ENCODE peak calls at places on chromosomes 11 and 22, in seven cellular contexts. One of them, this sample, is unnamed.

GRCh38 chr11:125593113-125593761 is 585 bp downstream of the STT3A start:
- DNase-seq in PC-3: peak; percentile 35
- DNase-seq in trophoblast cell: peak; percentile 34
- DNase-seq in fibroblast of lung: peak; percentile 20
- DNase-seq in H9: no peak
- DNase-seq in neuronal stem cell: no peak
- DNase-seq in mesenchymal stem cell: peak; percentile 67
- DNase-seq in this sample: peak; percentile 34

GRCh38 chr11:19316434-19316833 is 75.7 kb upstream of the E2F8 start:
- DNase-seq in PC-3: no peak
- DNase-seq in trophoblast cell: no peak
- DNase-seq in fibroblast of lung: peak; percentile 61
- DNase-seq in H9: no peak
- DNase-seq in neuronal stem cell: no peak
- DNase-seq in mesenchymal stem cell: no peak
- DNase-seq in this sample: no peak

GRCh38 chr11:75241036-75241905 is 697 bp downstream of the TPBGL start:
- DNase-seq in PC-3: peak; percentile 94
- DNase-seq in trophoblast cell: peak; percentile 97
- DNase-seq in fibroblast of lung: peak; percentile 77
- DNase-seq in H9: peak; percentile 90
- DNase-seq in neuronal stem cell: peak; percentile 90
- DNase-seq in mesenchymal stem cell: peak; percentile 79
- DNase-seq in this sample: peak; percentile 93

GRCh38 chr22:20113551-20114310 is 2.2 kb upstream of the RANBP1 start:
- DNase-seq in PC-3: no peak
- DNase-seq in trophoblast cell: no peak
- DNase-seq in fibroblast of lung: no peak
- DNase-seq in H9: no peak
- DNase-seq in neuronal stem cell: no peak
- DNase-seq in mesenchymal stem cell: no peak
- DNase-seq in this sample: no peak

GRCh38 chr11:44136176-44136945 is 40.9 kb downstream of the EXT2 start:
- DNase-seq in PC-3: no peak
- DNase-seq in trophoblast cell: no peak
- DNase-seq in fibroblast of lung: no peak
- DNase-seq in H9: no peak
- DNase-seq in neuronal stem cell: no peak
- DNase-seq in mesenchymal stem cell: no peak
- DNase-seq in this sample: no peak

GRCh38 chr11:10809373-10810199 is 860 bp upstream of the EIF4G2 start:
- DNase-seq in PC-3: peak; percentile 63
- DNase-seq in trophoblast cell: peak; percentile 66
- DNase-seq in fibroblast of lung: peak; percentile 67
- DNase-seq in H9: peak; percentile 69
- DNase-seq in neuronal stem cell: peak; percentile 72
- DNase-seq in mesenchymal stem cell: peak; percentile 89
- DNase-seq in this sample: no peak

GRCh38 chr11:104060820-104061219 is 24.4 kb downstream of the DDI1 start:
- DNase-seq in PC-3: no peak
- DNase-seq in trophoblast cell: no peak
- DNase-seq in fibroblast of lung: no peak
- DNase-seq in H9: no peak
- DNase-seq in neuronal stem cell: no peak
- DNase-seq in mesenchymal stem cell: no peak
- DNase-seq in this sample: no peak

GRCh38 chr11:103700605-103701004 is 335.8 kb upstream of the DDI1 start:
- DNase-seq in PC-3: peak; percentile 52
- DNase-seq in trophoblast cell: peak; percentile 57
- DNase-seq in fibroblast of lung: peak; percentile 61
- DNase-seq in H9: no peak
- DNase-seq in neuronal stem cell: no peak
- DNase-seq in mesenchymal stem cell: peak; percentile 51
- DNase-seq in this sample: no peak

GRCh38 chr11:74678041-74678440 is 53.2 kb downstream of the CHRDL2 start:
- DNase-seq in PC-3: no peak
- DNase-seq in trophoblast cell: no peak
- DNase-seq in fibroblast of lung: no peak
- DNase-seq in H9: no peak
- DNase-seq in neuronal stem cell: no peak
- DNase-seq in mesenchymal stem cell: no peak
- DNase-seq in this sample: no peak

GRCh38 chr11:60164550-60165075 is 18.3 kb downstream of the MS4A6A start:
- DNase-seq in PC-3: peak; percentile 62
- DNase-seq in trophoblast cell: no peak
- DNase-seq in fibroblast of lung: no peak
- DNase-seq in H9: no peak
- DNase-seq in neuronal stem cell: no peak
- DNase-seq in mesenchymal stem cell: no peak
- DNase-seq in this sample: no peak

GRCh38 chr11:67415501-67416304 is at the start of gene CARNS1:
- DNase-seq in PC-3: no peak
- DNase-seq in trophoblast cell: no peak
- DNase-seq in fibroblast of lung: no peak
- DNase-seq in H9: peak; percentile 76
- DNase-seq in neuronal stem cell: no peak
- DNase-seq in mesenchymal stem cell: no peak
- DNase-seq in this sample: no peak

GRCh38 chr11:119513141-119513805 is 90.3 kb upstream of the THY1 start:
- DNase-seq in PC-3: no peak
- DNase-seq in trophoblast cell: no peak
- DNase-seq in fibroblast of lung: no peak
- DNase-seq in H9: no peak
- DNase-seq in neuronal stem cell: no peak
- DNase-seq in mesenchymal stem cell: no peak
- DNase-seq in this sample: no peak

GRCh38 chr22:45290410-45290936 is 5.7 kb downstream of the UPK3A start:
- DNase-seq in PC-3: peak; percentile 64
- DNase-seq in trophoblast cell: peak; percentile 32
- DNase-seq in fibroblast of lung: peak; percentile 64
- DNase-seq in H9: peak; percentile 63
- DNase-seq in neuronal stem cell: no peak
- DNase-seq in mesenchymal stem cell: peak; percentile 83
- DNase-seq in this sample: peak; percentile 61

GRCh38 chr11:69217276-69218105 is 61.8 kb downstream of the SMIM38 start:
- DNase-seq in PC-3: no peak
- DNase-seq in trophoblast cell: no peak
- DNase-seq in fibroblast of lung: peak; percentile 6
- DNase-seq in H9: peak; percentile 16
- DNase-seq in neuronal stem cell: no peak
- DNase-seq in mesenchymal stem cell: no peak
- DNase-seq in this sample: no peak

GRCh38 chr22:24486501-24486921 is 8.6 kb upstream of the UPB1 start:
- DNase-seq in PC-3: peak; percentile 78
- DNase-seq in trophoblast cell: no peak
- DNase-seq in fibroblast of lung: peak; percentile 53
- DNase-seq in H9: no peak
- DNase-seq in neuronal stem cell: no peak
- DNase-seq in mesenchymal stem cell: peak; percentile 50
- DNase-seq in this sample: peak; percentile 97

GRCh38 chr11:24234822-24235508 is 261.9 kb upstream of the LUZP2 start:
- DNase-seq in PC-3: peak; percentile 42
- DNase-seq in trophoblast cell: no peak
- DNase-seq in fibroblast of lung: peak; percentile 72
- DNase-seq in H9: no peak
- DNase-seq in neuronal stem cell: no peak
- DNase-seq in mesenchymal stem cell: peak; percentile 66
- DNase-seq in this sample: peak; percentile 16

GRCh38 chr11:119361056-119361787 is 14.7 kb upstream of the MFRP start:
- DNase-seq in PC-3: peak; percentile 97
- DNase-seq in trophoblast cell: peak; percentile 98
- DNase-seq in fibroblast of lung: peak; percentile 85
- DNase-seq in H9: peak; percentile 82
- DNase-seq in neuronal stem cell: peak; percentile 62
- DNase-seq in mesenchymal stem cell: peak; percentile 87
- DNase-seq in this sample: peak; percentile 80

GRCh38 chr11:56890584-56891305 is 98.0 kb upstream of the OR5AK2 start:
- DNase-seq in PC-3: peak; percentile 22
- DNase-seq in trophoblast cell: no peak
- DNase-seq in fibroblast of lung: no peak
- DNase-seq in H9: no peak
- DNase-seq in neuronal stem cell: no peak
- DNase-seq in mesenchymal stem cell: no peak
- DNase-seq in this sample: no peak

GRCh38 chr22:21646608-21647590 is 4.8 kb downstream of the SDF2L1 start:
- DNase-seq in PC-3: peak; percentile 79
- DNase-seq in trophoblast cell: peak; percentile 95
- DNase-seq in fibroblast of lung: peak; percentile 84
- DNase-seq in H9: peak; percentile 77
- DNase-seq in neuronal stem cell: peak; percentile 78
- DNase-seq in mesenchymal stem cell: peak; percentile 84
- DNase-seq in this sample: peak; percentile 59
- H3K4me2 ChIP-seq in PC-3: no peak overlapping the region
- H3K4me2 ChIP-seq in trophoblast cell: no peak overlapping the region
- H3K4me2 ChIP-seq in fibroblast of lung: no peak overlapping the region
- H3K4me2 ChIP-seq in H9: no peak overlapping the region
- H3K4me2 ChIP-seq in neuronal stem cell: peak overlapping the region; percentile 11
- H3K4me2 ChIP-seq in mesenchymal stem cell: no peak overlapping the region
- H3K4me2 ChIP-seq in this sample: no peak overlapping the region

GRCh38 chr11:62755086-62755615 is 1.2 kb upstream of the ZBTB3 start:
- DNase-seq in PC-3: no peak
- DNase-seq in trophoblast cell: no peak
- DNase-seq in fibroblast of lung: no peak
- DNase-seq in H9: no peak
- DNase-seq in neuronal stem cell: no peak
- DNase-seq in mesenchymal stem cell: no peak
- DNase-seq in this sample: no peak
- H2AFZ ChIP-seq in PC-3: no peak overlapping the region
- H2AFZ ChIP-seq in trophoblast cell: no peak overlapping the region
- H2AFZ ChIP-seq in fibroblast of lung: no peak overlapping the region
- H2AFZ ChIP-seq in H9: no peak overlapping the region
- H2AFZ ChIP-seq in neuronal stem cell: no peak overlapping the region
- H2AFZ ChIP-seq in mesenchymal stem cell: no peak overlapping the region
- H2AFZ ChIP-seq in this sample: no peak overlapping the region

DNA sequence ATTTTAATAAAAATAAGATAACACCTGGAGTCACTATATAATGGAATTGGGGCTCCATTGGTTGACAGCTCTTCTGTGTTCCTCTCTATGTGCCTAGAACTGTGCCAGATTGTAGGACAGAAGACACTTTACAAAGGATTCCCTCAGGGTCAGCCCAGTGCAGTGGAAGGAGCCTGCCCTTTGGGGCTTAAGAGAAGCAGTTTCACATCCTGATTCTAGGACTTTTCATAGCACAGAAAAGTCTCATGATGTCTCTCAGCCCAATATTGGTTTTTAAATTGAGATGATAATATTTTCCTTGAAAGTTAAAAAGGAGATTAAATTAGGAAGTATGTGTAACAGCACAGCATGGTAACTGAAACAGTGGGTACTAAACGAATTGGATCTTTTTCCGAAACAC is 7.1 kb downstream of the PLAAT4 start:
- DNase-seq in PC-3: no peak
- DNase-seq in trophoblast cell: no peak
- DNase-seq in fibroblast of lung: no peak
- DNase-seq in H9: no peak
- DNase-seq in neuronal stem cell: no peak
- DNase-seq in mesenchymal stem cell: no peak
- DNase-seq in this sample: no peak
- H3K4me2 ChIP-seq in PC-3: no peak overlapping the region
- H3K4me2 ChIP-seq in trophoblast cell: no peak overlapping the region
- H3K4me2 ChIP-seq in fibroblast of lung: no peak overlapping the region
- H3K4me2 ChIP-seq in H9: no peak overlapping the region
- H3K4me2 ChIP-seq in neuronal stem cell: no peak overlapping the region
- H3K4me2 ChIP-seq in mesenchymal stem cell: no peak overlapping the region
- H3K4me2 ChIP-seq in this sample: no peak overlapping the region

DNA sequence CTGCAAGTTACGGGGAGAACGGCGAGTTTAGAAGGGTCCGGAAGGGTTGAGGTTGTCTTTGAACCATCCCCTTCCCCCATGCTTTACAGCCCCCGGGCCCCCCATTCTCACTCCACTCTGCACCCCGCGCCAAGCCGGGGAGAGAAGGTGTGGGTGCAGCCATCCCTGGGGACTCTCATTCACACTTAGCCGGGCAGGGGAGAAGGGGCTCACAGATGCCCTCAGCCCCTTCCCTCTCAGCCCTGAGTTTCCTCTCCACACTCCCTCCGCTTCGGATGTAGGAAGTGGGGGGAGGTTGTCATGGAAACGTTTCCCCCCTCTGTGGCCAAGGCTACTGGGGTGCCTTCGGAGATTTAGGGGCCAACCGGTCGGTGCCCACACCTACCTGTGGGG is 333 bp downstream of the CADM1 start:
- DNase-seq in PC-3: no peak
- DNase-seq in trophoblast cell: no peak
- DNase-seq in fibroblast of lung: no peak
- DNase-seq in H9: no peak
- DNase-seq in neuronal stem cell: no peak
- DNase-seq in mesenchymal stem cell: no peak
- DNase-seq in this sample: no peak
- H2AFZ ChIP-seq in PC-3: peak overlapping the region; percentile 83
- H2AFZ ChIP-seq in trophoblast cell: peak overlapping the region; percentile 32
- H2AFZ ChIP-seq in fibroblast of lung: peak overlapping the region; percentile 35
- H2AFZ ChIP-seq in H9: no peak overlapping the region
- H2AFZ ChIP-seq in neuronal stem cell: peak overlapping the region; percentile 88
- H2AFZ ChIP-seq in mesenchymal stem cell: no peak overlapping the region
- H2AFZ ChIP-seq in this sample: no peak overlapping the region

GRCh38 chr11:117073539-117073938 is 24.7 kb downstream of the SIK3 start:
- DNase-seq in PC-3: no peak
- DNase-seq in trophoblast cell: no peak
- DNase-seq in fibroblast of lung: no peak
- DNase-seq in H9: no peak
- DNase-seq in neuronal stem cell: no peak
- DNase-seq in mesenchymal stem cell: no peak
- DNase-seq in this sample: no peak
- H3K4me2 ChIP-seq in PC-3: peak overlapping the region; percentile 51
- H3K4me2 ChIP-seq in trophoblast cell: no peak overlapping the region
- H3K4me2 ChIP-seq in fibroblast of lung: peak overlapping the region; percentile 5
- H3K4me2 ChIP-seq in H9: no peak overlapping the region
- H3K4me2 ChIP-seq in neuronal stem cell: no peak overlapping the region
- H3K4me2 ChIP-seq in mesenchymal stem cell: no peak overlapping the region
- H3K4me2 ChIP-seq in this sample: peak overlapping the region; percentile 53

GRCh38 chr11:117096973-117097566 is 1.2 kb downstream of the SIK3 start:
- DNase-seq in PC-3: no peak
- DNase-seq in trophoblast cell: peak; percentile 52
- DNase-seq in fibroblast of lung: no peak
- DNase-seq in H9: no peak
- DNase-seq in neuronal stem cell: no peak
- DNase-seq in mesenchymal stem cell: peak; percentile 21
- DNase-seq in this sample: no peak
- H2AFZ ChIP-seq in PC-3: peak overlapping the region; percentile 44
- H2AFZ ChIP-seq in trophoblast cell: no peak overlapping the region
- H2AFZ ChIP-seq in fibroblast of lung: no peak overlapping the region
- H2AFZ ChIP-seq in H9: no peak overlapping the region
- H2AFZ ChIP-seq in neuronal stem cell: peak overlapping the region; percentile 92
- H2AFZ ChIP-seq in mesenchymal stem cell: no peak overlapping the region
- H2AFZ ChIP-seq in this sample: no peak overlapping the region

GRCh38 chr11:83051760-83052671 is 19.7 kb downstream of the RAB30 start:
- DNase-seq in PC-3: peak; percentile 97
- DNase-seq in trophoblast cell: peak; percentile 67
- DNase-seq in fibroblast of lung: peak; percentile 99
- DNase-seq in H9: no peak
- DNase-seq in neuronal stem cell: no peak
- DNase-seq in mesenchymal stem cell: peak; percentile 94
- DNase-seq in this sample: no peak
- H3K4me2 ChIP-seq in PC-3: peak overlapping the region; percentile 73
- H3K4me2 ChIP-seq in trophoblast cell: no peak overlapping the region
- H3K4me2 ChIP-seq in fibroblast of lung: peak overlapping the region; percentile 77
- H3K4me2 ChIP-seq in H9: no peak overlapping the region
- H3K4me2 ChIP-seq in neuronal stem cell: no peak overlapping the region
- H3K4me2 ChIP-seq in mesenchymal stem cell: no peak overlapping the region
- H3K4me2 ChIP-seq in this sample: peak overlapping the region; percentile 52